ENCODE peak calls at places on chromosomes 4 and X, in four cellular contexts. A is hepatic stellate cell, Y is A172, H is EH. F is an unnamed sample.

GRCh38 chr4:100095729-100096595 is 94.3 kb downstream of the DDIT4L start:
- DNase-seq in H (peak; percentile 77), A (peak; percentile 26), Y (peak; percentile 53), F (peak; percentile 50)

GRCh38 chr4:26583865-26584652 is at the start of gene TBC1D19:
- DNase-seq in A (peak; percentile 81), Y (peak; percentile 77), H (peak; percentile 89), F (peak; percentile 79)

GRCh38 chr4:41176357-41176756 is 38.0 kb downstream of the APBB2 start:
- DNase-seq in A (no peak), Y (peak; percentile 16), H (peak; percentile 85), F (no peak)

GRCh38 chr4:23875317-23875716 is 14.5 kb downstream of the PPARGC1A start:
- DNase-seq in Y (no peak), H (no peak), A (no peak), F (no peak)

GRCh38 chr4:87080462-87080861 is 140.0 kb downstream of the KLHL8 start:
- DNase-seq in H (no peak), Y (no peak), A (no peak), F (no peak)

GRCh38 chr4:173301518-173302201 is 32.5 kb downstream of the HMGB2 start:
- DNase-seq in H (peak; percentile 20), Y (peak; percentile 34), A (peak; percentile 5), F (no peak)

GRCh38 chrX:138018145-138018799 is 452.3 kb downstream of the ZIC3 start:
- DNase-seq in H (no peak), A (no peak), Y (no peak), F (no peak)

GRCh38 chrX:79195027-79195426 is 50.5 kb downstream of the GPR174 start:
- DNase-seq in Y (no peak), A (no peak), H (no peak), F (no peak)

GRCh38 chr4:78439328-78439727 is 112.2 kb upstream of the ANXA3 start:
- DNase-seq in Y (no peak), H (peak; percentile 7), A (no peak), F (no peak)

GRCh38 chr4:98828801-98829200 is 100.1 kb downstream of the EIF4E start:
- DNase-seq in H (peak; percentile 25), A (no peak), Y (no peak), F (no peak)

GRCh38 chr4:84778041-84778440 is 188.4 kb downstream of the WDFY3 start:
- DNase-seq in A (no peak), Y (no peak), H (no peak), F (no peak)

GRCh38 chr4:106502106-106502699 is 133.6 kb upstream of the GIMD1 start:
- DNase-seq in Y (peak; percentile 15), H (peak; percentile 69), A (peak; percentile 44), F (peak; percentile 73)

GRCh38 chr4:40672528-40673522 is 43.2 kb upstream of the RBM47 start:
- DNase-seq in A (no peak), H (peak; percentile 97), Y (peak; percentile 98), F (no peak)

GRCh38 chrX:75303795-75304194 is 29.9 kb downstream of the UPRT start:
- DNase-seq in A (peak; percentile 12), Y (peak; percentile 8), H (peak; percentile 83), F (no peak)

GRCh38 chr4:76090241-76090691 is 15.8 kb downstream of the ART3 start:
- DNase-seq in Y (peak; percentile 60), A (peak; percentile 46), H (peak; percentile 96), F (no peak)

GRCh38 chrX:153544747-153545146 is 27.3 kb downstream of the ATP2B3 start:
- DNase-seq in H (no peak), Y (no peak), A (no peak), F (no peak)

GRCh38 chr4:164997324-164997723 is 19.9 kb upstream of the TRIM61 start:
- DNase-seq in Y (peak; percentile 14), H (peak; percentile 13), A (no peak), F (no peak)

GRCh38 chrX:139766545-139766983 is 58.6 kb upstream of the MCF2 start:
- DNase-seq in A (no peak), Y (no peak), H (no peak), F (no peak)

GRCh38 chr4:78542373-78542772 is 9.2 kb upstream of the ANXA3 start:
- DNase-seq in Y (no peak), H (peak; percentile 68), A (peak; percentile 34), F (no peak)

GRCh38 chrX:20140410-20140809 is 1.2 kb downstream of the EIF1AX start:
- DNase-seq in A (no peak), Y (no peak), H (no peak), F (no peak)

GRCh38 chr4:101418055-101418454 is 70.7 kb upstream of the PPP3CA start:
- DNase-seq in H (no peak), A (no peak), Y (peak; percentile 22), F (no peak)

GRCh38 chr4:72326692-72327632 is 242.1 kb downstream of the ADAMTS3 start:
- DNase-seq in A (no peak), Y (peak; percentile 18), H (peak; percentile 46), F (no peak)

GRCh38 chrX:2690856-2691542 is at the start of gene CD99:
- DNase-seq in H (peak; percentile 92), Y (peak; percentile 86), A (peak; percentile 91), F (peak; percentile 91)

GRCh38 chr4:141890279-141890678 is 253.9 kb downstream of the IL15 start:
- DNase-seq in H (peak; percentile 23), A (no peak), Y (peak; percentile 11), F (no peak)

GRCh38 chr4:173046818-173047217 is 121.8 kb upstream of the GALNT7 start:
- DNase-seq in H (no peak), Y (peak; percentile 14), A (no peak), F (no peak)

GRCh38 chr4:1505511-1506451 is 99.5 kb upstream of the NKX1-1 start:
- DNase-seq in A (no peak), Y (no peak), H (no peak), F (no peak)